ENCODE peak calls at places on chromosomes 11 and 22, in eight cellular contexts. V is WTC11; J is NCI-H1092 treated with DMSO at 0.1 percent for 48 hours; D is T-helper 2 cell; L is ELF-1; E is effector memory CD4-positive, alpha-beta T cell; R is cardiac fibroblast; U is CD8-positive, alpha-beta memory T cell. Y is an unnamed sample.

GRCh38 chr11:8988329-8989234 is 15.2 kb downstream of the NRIP3 start:
- DNase-seq in V (no peak), J (no peak), L (no peak), E (no peak), R (no peak), U (no peak), D (no peak), Y (no peak)

GRCh38 chr11:1064167-1064566 is 10.5 kb upstream of the MUC2 start:
- DNase-seq in L (no peak), E (no peak), D (no peak), U (no peak), V (no peak), J (no peak), R (no peak), Y (no peak)

GRCh38 chr11:26344647-26345046 is 12.7 kb downstream of the ANO3 start:
- DNase-seq in V (no peak), U (no peak), E (no peak), D (no peak), L (no peak), J (no peak), R (peak), Y (no peak)

GRCh38 chr22:31106651-31107205 is 640 bp downstream of the SELENOM start:
- DNase-seq in D (no peak), J (no peak), R (peak), V (no peak), L (no peak), U (no peak), E (no peak), Y (no peak)

GRCh38 chr11:110286298-110287040 is 9.9 kb downstream of the RDX start:
- DNase-seq in R (no peak), L (no peak), J (no peak), V (no peak), D (no peak), E (no peak), U (no peak), Y (no peak)

GRCh38 chr11:22761066-22761465 is 68.5 kb downstream of the SVIP start:
- DNase-seq in J (no peak), U (no peak), L (no peak), R (no peak), E (no peak), V (no peak), D (no peak), Y (no peak)

GRCh38 chr11:30499940-30500339 is 86.2 kb downstream of the MPPED2 start:
- DNase-seq in V (no peak), D (no peak), L (no peak), R (no peak), U (no peak), J (no peak), E (no peak), Y (no peak)

GRCh38 chr22:19349778-19350475 is 58.4 kb upstream of the CLTCL1 start:
- DNase-seq in R (no peak), L (no peak), U (no peak), V (no peak), J (no peak), E (no peak), D (no peak), Y (no peak)

GRCh38 chr11:12706531-12707499 is 32.6 kb downstream of the TEAD1 start:
- DNase-seq in J (peak), L (no peak), V (no peak), R (peak), U (no peak), E (no peak), D (no peak), Y (peak)

GRCh38 chr11:61805146-61805545 is 11.7 kb downstream of the FADS1 start:
- DNase-seq in J (no peak), E (no peak), D (no peak), V (no peak), L (no peak), R (no peak), U (no peak), Y (no peak)

GRCh38 chr11:1756791-1757771 is 6.6 kb downstream of the CTSD start:
- DNase-seq in E (no peak), J (no peak), L (no peak), R (no peak), D (peak), V (no peak), U (no peak), Y (no peak)

GRCh38 chr11:126661051-126661450 is 305.6 kb downstream of the ST3GAL4 start:
- DNase-seq in D (no peak), J (no peak), E (no peak), R (no peak), U (no peak), L (no peak), V (no peak), Y (no peak)

GRCh38 chr22:49305215-49305965 is 522.3 kb downstream of the BRD1 start:
- DNase-seq in V (peak), D (peak), R (peak), L (peak), U (peak), J (peak), E (no peak), Y (peak)

GRCh38 chr11:64245797-64246623 is 733 bp downstream of the PPP1R14B start:
- DNase-seq in J (peak), V (no peak), D (no peak), U (peak), L (peak), R (peak), E (peak), Y (peak)

GRCh38 chr22:30235687-30236170 is 10.8 kb downstream of the LIF start:
- DNase-seq in V (no peak), L (peak), E (no peak), U (no peak), R (peak), D (no peak), J (no peak), Y (no peak)

GRCh38 chr11:44880511-44880910 is 70.2 kb downstream of the TP53I11 start:
- DNase-seq in D (no peak), V (no peak), J (no peak), E (no peak), U (no peak), R (no peak), L (no peak), Y (no peak)

GRCh38 chr22:49055406-49055805 is 772.3 kb downstream of the BRD1 start:
- DNase-seq in L (no peak), R (no peak), U (no peak), J (no peak), V (no peak), E (no peak), D (no peak), Y (no peak)

GRCh38 chr22:25156736-25157135 is 42.9 kb upstream of the CRYBB3 start:
- DNase-seq in D (no peak), E (no peak), L (no peak), R (no peak), U (no peak), J (no peak), V (no peak), Y (no peak)

GRCh38 chr11:12180257-12181205 is 70.1 kb downstream of the MICAL2 start:
- DNase-seq in R (no peak), E (no peak), J (no peak), L (no peak), D (no peak), V (no peak), U (no peak), Y (no peak)

GRCh38 chr22:43183496-43184263 is 3.3 kb downstream of the TTLL12 start:
- DNase-seq in L (no peak), R (peak), E (no peak), V (no peak), D (no peak), U (no peak), J (no peak), Y (no peak)

GRCh38 chr11:6926208-6927029 is at the start of gene ZNF215:
- DNase-seq in L (peak), R (peak), J (no peak), E (no peak), U (no peak), V (peak), D (no peak), Y (peak)

GRCh38 chr11:8005556-8005955 is 18.4 kb downstream of the EIF3F start:
- DNase-seq in R (no peak), D (no peak), V (no peak), J (no peak), U (no peak), L (no peak), E (no peak), Y (no peak)

GRCh38 chr11:126102436-126102894 is 39.8 kb upstream of the CDON start:
- DNase-seq in J (no peak), R (peak), L (no peak), E (no peak), D (no peak), V (no peak), U (no peak), Y (no peak)

GRCh38 chr11:34417203-34417602 is 21.5 kb upstream of the CAT start:
- DNase-seq in U (no peak), D (no peak), V (no peak), E (no peak), J (no peak), R (no peak), L (no peak), Y (no peak)

GRCh38 chr22:47382164-47382890 is 619.9 kb downstream of the TBC1D22A start:
- DNase-seq in L (no peak), R (no peak), E (no peak), J (no peak), D (no peak), V (no peak), U (no peak), Y (no peak)

GRCh38 chr11:1982908-1983600 is 14.6 kb downstream of the H19 start:
- DNase-seq in E (no peak), L (no peak), U (no peak), J (no peak), V (no peak), R (no peak), D (no peak), Y (no peak)

GRCh38 chr22:38759005-38759404 is 3.2 kb upstream of the SUN2 start:
- DNase-seq in D (no peak), L (no peak), J (no peak), U (no peak), E (no peak), R (no peak), V (no peak), Y (no peak)

GRCh38 chr11:73894725-73895335 is 18.0 kb downstream of the PAAF1 start:
- DNase-seq in U (no peak), R (no peak), E (no peak), D (no peak), J (no peak), L (no peak), V (no peak), Y (no peak)

GRCh38 chr22:30294830-30295229 is 5.5 kb upstream of the CASTOR1 start:
- DNase-seq in V (no peak), U (no peak), E (no peak), R (no peak), J (no peak), D (no peak), L (no peak), Y (no peak)

GRCh38 chr11:65719887-65720236 is 736 bp downstream of the RNASEH2C start:
- DNase-seq in U (no peak), V (no peak), R (peak), L (no peak), D (no peak), J (no peak), E (no peak), Y (no peak)

GRCh38 chr11:129852125-129852740 is 36.6 kb downstream of the TMEM45B start:
- DNase-seq in L (no peak), V (no peak), D (no peak), J (no peak), U (no peak), R (no peak), E (no peak), Y (no peak)

GRCh38 chr11:129230006-129230405 is 37.9 kb upstream of the ARHGAP32 start:
- DNase-seq in V (no peak), J (no peak), E (no peak), L (no peak), D (no peak), R (peak), U (no peak), Y (no peak)

GRCh38 chr22:29205598-29206371 is at the start of gene EMID1:
- DNase-seq in L (peak), U (no peak), E (no peak), D (no peak), V (peak), J (no peak), R (peak), Y (peak)

GRCh38 chr22:45565171-45565570 is 62.5 kb downstream of the FBLN1 start:
- DNase-seq in E (no peak), R (no peak), V (no peak), D (no peak), U (no peak), J (no peak), L (no peak), Y (no peak)

GRCh38 chr22:50447576-50448551 is 27.0 kb downstream of the SBF1 start:
- DNase-seq in E (no peak), U (no peak), V (no peak), J (no peak), R (no peak), L (no peak), D (no peak), Y (no peak)

GRCh38 chr11:40388097-40388818 is 1071.2 kb downstream of the LRRC4C start:
- DNase-seq in V (no peak), U (no peak), R (no peak), D (no peak), E (no peak), L (no peak), J (no peak), Y (no peak)